ENCODE peak calls at places on chromosomes 4 and X, in eight cellular contexts. Z is activated CD4-positive, CD25-positive, alpha-beta regulatory T cell treated with anti-CD3 and anti-CD28 coated beads, Interleukin-2, amount 50 U/mL, for 72 hours; B is HepG2; E is T-helper 2 cell; C is H7; W is left ventricle myocardium inferior; J is activated naive CD4-positive, alpha-beta T cell treated with anti-CD3 and anti-CD28 coated beads for 36 hours; D is activated CD8-positive, alpha-beta T cell treated with anti-CD3 and anti-CD28 coated beads, Interleukin-2, amount 10 ng/mL, durations not matched to agents 7 days and 5 days. F is an unnamed sample.

GRCh38 chrX:106286053-106286650 is 118.0 kb downstream of the PWWP3B start:
- DNase-seq in C (no peak), B (peak), W (no peak), J (no peak), D (no peak), Z (no peak), E (no peak), F (no peak)

GRCh38 chr4:1050486-1051213 is 39.2 kb downstream of the FGFRL1 start:
- DNase-seq in C (peak), J (no peak), W (peak), Z (peak), B (no peak), D (no peak), E (no peak), F (no peak)

GRCh38 chrX:17968367-17968766 is 107.3 kb upstream of the RAI2 start:
- DNase-seq in B (no peak), W (no peak), J (no peak), Z (no peak), E (no peak), C (no peak), D (no peak), F (no peak)

GRCh38 chr4:90815569-90815968 is 688.4 kb downstream of the CCSER1 start:
- DNase-seq in J (no peak), E (no peak), Z (no peak), B (no peak), C (no peak), W (no peak), D (no peak), F (no peak)

GRCh38 chrX:154714925-154715324 is 36.0 kb downstream of the GAB3 start:
- DNase-seq in D (peak), E (no peak), C (peak), B (peak), J (peak), Z (peak), W (no peak), F (peak)

GRCh38 chrX:154727418-154728323 is 23.2 kb downstream of the GAB3 start:
- DNase-seq in W (peak), C (no peak), E (no peak), D (no peak), B (no peak), Z (no peak), J (no peak), F (no peak)

GRCh38 chr4:105741548-105741947 is 33.0 kb downstream of the GSTCD start:
- DNase-seq in Z (no peak), B (no peak), C (no peak), J (no peak), E (no peak), W (no peak), D (no peak), F (no peak)

GRCh38 chrX:129976441-129976840 is 6.0 kb upstream of the BCORL1 start:
- DNase-seq in D (no peak), W (no peak), Z (no peak), E (no peak), C (peak), B (no peak), J (no peak), F (no peak)

GRCh38 chr4:147732516-147733193 is 767 bp downstream of the ARHGAP10 start:
- DNase-seq in C (peak), D (no peak), W (peak), B (no peak), J (peak), E (no peak), Z (no peak), F (peak)

GRCh38 chr4:112706840-112707207 is 69.9 kb downstream of the LARP7 start:
- DNase-seq in Z (no peak), E (no peak), D (no peak), C (no peak), W (no peak), J (no peak), B (no peak), F (no peak)

GRCh38 chr4:183139058-183139740 is 40.1 kb downstream of the WWC2 start:
- DNase-seq in E (no peak), D (no peak), C (no peak), Z (no peak), W (no peak), J (no peak), B (no peak), F (no peak)

GRCh38 chrX:133685806-133686205 is 270.5 kb upstream of the GPC4 start:
- DNase-seq in C (no peak), W (no peak), E (no peak), B (no peak), J (no peak), D (no peak), Z (no peak), F (no peak)

GRCh38 chr4:152247271-152247975 is 288.5 kb downstream of the FBXW7 start:
- DNase-seq in B (no peak), C (peak), J (no peak), Z (no peak), W (peak), D (no peak), E (no peak), F (no peak)

GRCh38 chr4:3492741-3493719 is 29.9 kb downstream of the DOK7 start:
- DNase-seq in B (no peak), Z (no peak), W (no peak), C (no peak), D (no peak), J (no peak), E (no peak), F (peak)

GRCh38 chr4:100067255-100067654 is 117.2 kb upstream of the H2AZ1 start:
- DNase-seq in B (no peak), Z (no peak), W (no peak), E (no peak), D (no peak), C (no peak), J (no peak), F (no peak)

GRCh38 chrX:72021975-72022374 is 109.7 kb downstream of the RTL5 start:
- DNase-seq in Z (no peak), B (no peak), E (no peak), W (no peak), D (peak), C (peak), J (peak), F (no peak)

GRCh38 chrX:7139202-7140081 is 8.1 kb upstream of the STS start:
- DNase-seq in J (no peak), W (no peak), D (no peak), Z (no peak), C (no peak), E (no peak), B (no peak), F (peak)

GRCh38 chrX:68751372-68751771 is 77.4 kb upstream of the EFNB1 start:
- DNase-seq in E (no peak), Z (no peak), C (no peak), B (peak), W (no peak), D (no peak), J (no peak), F (no peak)

GRCh38 chr4:54661686-54662085 is 3.9 kb downstream of the KIT start:
- DNase-seq in J (no peak), E (no peak), Z (no peak), W (no peak), B (no peak), C (no peak), D (no peak), F (peak)

GRCh38 chrX:85288992-85289723 is 45.4 kb downstream of the ZNF711 start:
- DNase-seq in Z (no peak), D (no peak), B (no peak), J (no peak), W (no peak), E (no peak), C (no peak), F (no peak)

GRCh38 chr4:74117024-74117534 is 18.1 kb upstream of the CXCL2 start:
- DNase-seq in J (no peak), Z (no peak), D (no peak), B (peak), W (peak), E (no peak), C (no peak), F (peak)

GRCh38 chr4:135552131-135552530 is 1350.5 kb upstream of the PABPC4L start:
- DNase-seq in W (no peak), E (no peak), D (no peak), J (no peak), B (no peak), C (no peak), Z (no peak), F (no peak)

GRCh38 chr4:5638976-5639375 is 69.4 kb downstream of the EVC2 start:
- DNase-seq in J (no peak), B (no peak), C (no peak), Z (no peak), E (no peak), W (no peak), D (no peak), F (no peak)

GRCh38 chr4:13264126-13264525 is 220.0 kb downstream of the RAB28 start:
- DNase-seq in D (no peak), J (no peak), C (no peak), E (no peak), Z (no peak), B (no peak), W (no peak), F (no peak)

GRCh38 chr4:86855572-86855971 is 6.4 kb upstream of the SLC10A6 start:
- DNase-seq in B (no peak), J (no peak), D (no peak), E (no peak), Z (no peak), W (no peak), C (no peak), F (peak)

GRCh38 chrX:5876984-5877655 is 351.5 kb downstream of the NLGN4X start:
- DNase-seq in B (peak), E (no peak), Z (no peak), J (no peak), W (peak), D (no peak), C (peak), F (no peak)

GRCh38 chr4:142707397-142707796 is 138.7 kb downstream of the INPP4B start:
- DNase-seq in B (no peak), E (no peak), Z (no peak), J (peak), D (no peak), W (no peak), C (no peak), F (no peak)

GRCh38 chr4:96736352-96736889 is 896.5 kb downstream of the PDHA2 start:
- DNase-seq in C (peak), W (no peak), Z (no peak), D (no peak), J (no peak), B (no peak), E (no peak), F (peak)

GRCh38 chrX:3545901-3546300 is 167.5 kb downstream of the PRKX start:
- DNase-seq in Z (no peak), B (no peak), C (no peak), D (no peak), J (no peak), E (no peak), W (no peak), F (no peak)

GRCh38 chrX:111376897-111377601 is 34.9 kb downstream of the DCX start:
- DNase-seq in Z (no peak), W (no peak), B (no peak), E (no peak), D (no peak), C (no peak), J (no peak), F (no peak)

GRCh38 chr4:22485751-22486150 is 30.1 kb downstream of the ADGRA3 start:
- DNase-seq in W (no peak), E (no peak), B (no peak), C (no peak), J (no peak), Z (no peak), D (no peak), F (peak)

GRCh38 chr4:169621754-169622481 is 1.5 kb downstream of the CLCN3 start:
- DNase-seq in W (no peak), E (no peak), D (peak), J (no peak), B (peak), Z (no peak), C (no peak), F (peak)